ENCODE peak calls at places on chromosomes 16 and 17, in four cellular contexts. One of them, this sample, is unnamed.

GRCh38 chr17:63537991-63538692 is 12.1 kb upstream of the DCAF7 start:
- DNase-seq in mesenchymal stem cell: no peak
- DNase-seq in IMR-90: no peak
- DNase-seq in H9: peak; percentile 64
- DNase-seq in this sample: no peak

GRCh38 chr17:37179893-37180292 is 195.9 kb upstream of the C17orf78 start:
- DNase-seq in mesenchymal stem cell: peak; percentile 71
- DNase-seq in IMR-90: peak; percentile 87
- DNase-seq in H9: no peak
- DNase-seq in this sample: peak; percentile 43

GRCh38 chr17:78411241-78411855 is 32.9 kb downstream of the PGS1 start:
- DNase-seq in mesenchymal stem cell: peak; percentile 74
- DNase-seq in IMR-90: no peak
- DNase-seq in H9: no peak
- DNase-seq in this sample: no peak

GRCh38 chr16:84350611-84351400 is 17.5 kb upstream of the ATP2C2 start:
- DNase-seq in mesenchymal stem cell: no peak
- DNase-seq in IMR-90: no peak
- DNase-seq in H9: no peak
- DNase-seq in this sample: no peak

GRCh38 chr17:39655105-39655504 is 10.0 kb upstream of the TCAP start:
- DNase-seq in mesenchymal stem cell: no peak
- DNase-seq in IMR-90: no peak
- DNase-seq in H9: no peak
- DNase-seq in this sample: no peak

GRCh38 chr17:47649972-47650524 is 329 bp downstream of the KPNB1 start:
- DNase-seq in mesenchymal stem cell: no peak
- DNase-seq in IMR-90: no peak
- DNase-seq in H9: no peak
- DNase-seq in this sample: peak; percentile 77

GRCh38 chr17:78474631-78475146 is 96.2 kb downstream of the PGS1 start:
- DNase-seq in mesenchymal stem cell: no peak
- DNase-seq in IMR-90: no peak
- DNase-seq in H9: no peak
- DNase-seq in this sample: no peak

GRCh38 chr16:55542459-55543082 is 23.9 kb upstream of the CAPNS2 start:
- DNase-seq in mesenchymal stem cell: peak; percentile 74
- DNase-seq in IMR-90: peak; percentile 72
- DNase-seq in H9: no peak
- DNase-seq in this sample: no peak

GRCh38 chr17:56502120-56502519 is 91.4 kb upstream of the NOG start:
- DNase-seq in mesenchymal stem cell: no peak
- DNase-seq in IMR-90: no peak
- DNase-seq in H9: no peak
- DNase-seq in this sample: no peak

GRCh38 chr16:49523435-49524159 is 150.0 kb downstream of the C16orf78 start:
- DNase-seq in mesenchymal stem cell: no peak
- DNase-seq in IMR-90: no peak
- DNase-seq in H9: no peak
- DNase-seq in this sample: no peak

GRCh38 chr17:76075364-76076099 is 951 bp downstream of the GALR2 start:
- DNase-seq in mesenchymal stem cell: peak; percentile 30
- DNase-seq in IMR-90: no peak
- DNase-seq in H9: peak; percentile 79
- DNase-seq in this sample: peak; percentile 57

GRCh38 chr16:15435216-15435864 is 952 bp downstream of the BMERB1 start:
- DNase-seq in mesenchymal stem cell: peak; percentile 68
- DNase-seq in IMR-90: no peak
- DNase-seq in H9: no peak
- DNase-seq in this sample: peak; percentile 8

GRCh38 chr17:1312261-1312870 is 32.9 kb downstream of the TRARG1 start:
- DNase-seq in mesenchymal stem cell: peak; percentile 18
- DNase-seq in IMR-90: no peak
- DNase-seq in H9: peak; percentile 78
- DNase-seq in this sample: peak; percentile 72

GRCh38 chr17:41284043-41284442 is 8.5 kb downstream of the KRTAP9-7 start:
- DNase-seq in mesenchymal stem cell: no peak
- DNase-seq in IMR-90: peak; percentile 41
- DNase-seq in H9: no peak
- DNase-seq in this sample: peak; percentile 16

DNA sequence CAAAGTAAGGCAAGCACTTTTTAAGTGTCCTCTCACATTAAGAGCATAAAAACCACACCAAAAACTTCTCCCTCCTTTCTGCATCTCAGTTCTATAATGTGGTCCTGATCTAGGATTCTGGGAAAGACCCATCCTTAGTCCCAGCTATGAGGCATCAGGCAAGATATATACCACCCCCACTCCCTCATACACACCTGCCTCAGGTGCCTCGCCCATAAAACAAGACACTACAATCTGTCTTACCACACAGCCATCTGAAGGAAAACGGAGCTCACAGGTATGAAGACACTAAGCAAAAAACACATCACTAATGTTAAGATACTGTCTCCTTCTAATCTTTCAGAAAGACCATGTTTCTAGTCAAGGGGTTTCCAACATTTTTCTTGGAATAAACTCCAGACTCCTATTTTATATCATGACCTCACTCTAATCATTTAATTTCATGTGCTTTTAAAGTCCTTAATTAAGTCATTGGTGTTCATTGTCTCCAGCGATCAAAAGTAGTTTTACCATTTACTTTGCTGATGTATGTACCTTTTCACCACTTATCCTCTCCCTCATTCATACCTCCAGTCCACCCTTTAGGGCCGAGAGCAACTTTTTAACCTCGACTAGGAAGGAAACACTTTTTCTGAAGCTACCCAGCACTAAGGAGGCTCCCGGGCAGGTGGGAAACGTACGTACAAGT is 1.1 kb downstream of the MAP3K14 start:
- DNase-seq in mesenchymal stem cell: no peak
- DNase-seq in IMR-90: no peak
- DNase-seq in H9: no peak
- DNase-seq in this sample: no peak
- H3K4me2 ChIP-seq in mesenchymal stem cell: peak overlapping the region; percentile 83
- H3K4me2 ChIP-seq in IMR-90: peak overlapping the region; percentile 99
- H3K4me2 ChIP-seq in H9: peak overlapping the region; percentile 92
- H3K4me2 ChIP-seq in this sample: peak overlapping the region; percentile 10

DNA sequence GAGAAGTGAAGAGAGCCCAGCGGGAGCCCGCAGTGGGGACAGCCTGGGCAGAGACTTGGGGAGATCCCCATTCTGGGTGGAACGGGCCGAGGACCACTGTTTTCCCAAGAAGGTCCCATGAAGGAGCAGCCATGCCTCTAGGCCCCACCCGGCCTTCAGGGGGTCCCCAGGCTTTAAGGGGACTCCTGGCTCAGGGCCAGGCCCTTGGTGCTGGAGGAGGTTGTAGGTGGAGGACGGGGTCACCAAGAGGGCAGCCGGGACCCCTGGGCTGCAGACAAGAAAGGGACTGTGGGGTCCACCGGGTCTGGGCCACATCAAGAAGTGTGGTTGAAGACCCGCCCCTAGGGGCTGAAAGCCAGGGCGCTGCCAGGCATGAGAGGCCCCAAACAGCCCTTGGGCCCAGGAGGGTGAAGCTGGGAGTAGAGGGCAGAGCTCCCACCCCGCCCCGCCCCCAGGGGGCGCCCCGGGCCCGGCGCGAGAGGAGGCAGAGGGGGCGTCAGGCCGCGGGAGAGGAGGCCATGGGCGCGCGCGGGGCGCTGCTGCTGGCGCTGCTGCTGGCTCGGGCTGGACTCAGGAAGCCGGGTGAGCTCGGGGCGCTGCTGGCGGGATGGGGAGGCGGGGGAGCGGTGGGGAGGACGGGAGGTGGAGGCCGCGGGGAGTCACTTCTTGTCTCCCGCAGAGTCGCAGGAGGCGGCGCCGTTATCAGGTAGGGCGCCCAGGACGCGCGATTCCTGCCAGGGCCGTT is at the start of gene PRSS21:
- DNase-seq in mesenchymal stem cell: no peak
- DNase-seq in IMR-90: no peak
- DNase-seq in H9: peak; percentile 64
- DNase-seq in this sample: no peak
- H4K8ac ChIP-seq in mesenchymal stem cell: no peak within 1 kb of the TSS
- H4K8ac ChIP-seq in IMR-90: no peak within 1 kb of the TSS
- H4K8ac ChIP-seq in H9: no peak within 1 kb of the TSS
- H4K8ac ChIP-seq in this sample: no peak within 1 kb of the TSS

GRCh38 chr17:59752922-59753321 is 45.5 kb downstream of the VMP1 start:
- DNase-seq in mesenchymal stem cell: no peak
- DNase-seq in IMR-90: no peak
- DNase-seq in H9: no peak
- DNase-seq in this sample: no peak

GRCh38 chr17:59753522-59754467 is 46.3 kb downstream of the VMP1 start:
- DNase-seq in mesenchymal stem cell: peak; percentile 90
- DNase-seq in IMR-90: peak; percentile 93
- DNase-seq in H9: no peak
- DNase-seq in this sample: peak; percentile 85

GRCh38 chr17:59754547-59754946 is 47.1 kb downstream of the VMP1 start:
- DNase-seq in mesenchymal stem cell: peak; percentile 96
- DNase-seq in IMR-90: peak; percentile 98
- DNase-seq in H9: no peak
- DNase-seq in this sample: peak; percentile 64

GRCh38 chr17:59751955-59752413 is 44.5 kb downstream of the VMP1 start:
- DNase-seq in mesenchymal stem cell: no peak
- DNase-seq in IMR-90: no peak
- DNase-seq in H9: no peak
- DNase-seq in this sample: no peak

GRCh38 chr17:59752446-59752845 is 45.0 kb downstream of the VMP1 start:
- DNase-seq in mesenchymal stem cell: no peak
- DNase-seq in IMR-90: peak; percentile 56
- DNase-seq in H9: no peak
- DNase-seq in this sample: no peak
- H3K4me2 ChIP-seq in mesenchymal stem cell: no peak overlapping the region
- H3K4me2 ChIP-seq in IMR-90: peak overlapping the region; percentile 15
- H3K4me2 ChIP-seq in H9: no peak overlapping the region
- H3K4me2 ChIP-seq in this sample: no peak overlapping the region

DNA sequence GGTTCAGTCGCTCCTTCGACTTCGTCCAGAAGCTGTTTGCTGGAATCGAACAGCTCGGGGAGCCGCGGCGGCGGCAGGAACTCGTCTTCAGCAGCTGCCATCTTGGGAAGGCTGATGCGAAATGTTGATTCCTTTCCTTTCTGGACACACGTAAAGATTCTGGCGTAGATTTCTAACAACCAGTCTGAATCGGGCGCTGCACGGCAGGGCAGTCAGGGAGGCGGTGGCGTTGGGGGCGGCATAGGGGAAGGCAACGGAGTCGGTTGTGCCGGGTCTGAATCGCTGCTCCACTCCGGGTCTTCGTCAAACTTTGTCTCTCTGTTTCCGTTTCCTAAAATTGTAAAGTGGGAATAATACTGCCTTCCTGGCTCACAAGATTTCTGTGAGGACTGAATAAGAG is 30.3 kb downstream of the TEX14 start:
- DNase-seq in mesenchymal stem cell: no peak
- DNase-seq in IMR-90: no peak
- DNase-seq in H9: no peak
- DNase-seq in this sample: no peak
- H4K8ac ChIP-seq in mesenchymal stem cell: no peak overlapping the region
- H4K8ac ChIP-seq in IMR-90: no peak overlapping the region
- H4K8ac ChIP-seq in H9: no peak overlapping the region
- H4K8ac ChIP-seq in this sample: no peak overlapping the region

GRCh38 chr17:10130733-10131132 is 67.7 kb downstream of the GAS7 start:
- DNase-seq in mesenchymal stem cell: no peak
- DNase-seq in IMR-90: peak; percentile 42
- DNase-seq in H9: no peak
- DNase-seq in this sample: no peak

GRCh38 chr17:10139560-10139959 is 58.8 kb downstream of the GAS7 start:
- DNase-seq in mesenchymal stem cell: peak; percentile 63
- DNase-seq in IMR-90: no peak
- DNase-seq in H9: no peak
- DNase-seq in this sample: no peak

GRCh38 chr17:10135539-10136257 is 62.7 kb downstream of the GAS7 start:
- DNase-seq in mesenchymal stem cell: peak; percentile 90
- DNase-seq in IMR-90: peak; percentile 56
- DNase-seq in H9: no peak
- DNase-seq in this sample: no peak

GRCh38 chr17:10141436-10141835 is 57.0 kb downstream of the GAS7 start:
- DNase-seq in mesenchymal stem cell: no peak
- DNase-seq in IMR-90: no peak
- DNase-seq in H9: no peak
- DNase-seq in this sample: no peak

DNA sequence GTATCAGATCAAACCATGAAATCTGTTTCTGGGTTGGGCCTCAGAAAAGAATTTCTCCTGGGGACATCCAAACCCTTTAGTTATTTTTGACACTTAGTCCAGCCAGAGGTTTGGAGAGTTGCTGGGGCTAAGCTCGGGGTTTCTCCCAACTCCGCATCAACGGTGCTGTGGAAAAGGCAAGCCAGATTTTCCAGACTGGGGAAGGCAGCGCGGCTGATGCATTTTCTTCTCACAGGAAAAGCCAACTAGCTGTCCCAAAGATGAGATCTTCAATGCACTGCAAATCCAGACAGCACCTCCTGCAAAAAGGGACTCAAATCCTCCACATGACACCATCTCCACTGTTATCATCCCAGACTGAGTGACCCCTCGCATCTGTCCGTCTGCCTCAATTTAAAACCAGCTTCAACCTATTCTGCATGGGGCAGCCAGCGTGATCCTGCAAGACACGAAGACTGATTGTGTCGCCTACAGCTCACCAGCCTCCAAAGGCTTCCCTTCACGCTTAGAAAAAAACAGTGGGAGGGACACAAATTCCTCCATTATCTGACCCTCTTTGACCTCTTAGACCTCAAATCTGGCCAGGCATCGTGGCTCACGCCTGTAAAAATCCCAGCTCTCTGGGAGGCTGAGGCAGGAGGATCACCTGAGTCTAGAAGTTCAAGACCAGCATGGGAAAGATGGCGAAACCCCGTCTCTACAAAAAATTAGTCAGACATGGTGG is 62.0 kb downstream of the GAS7 start:
- DNase-seq in mesenchymal stem cell: no peak
- DNase-seq in IMR-90: no peak
- DNase-seq in H9: no peak
- DNase-seq in this sample: no peak
- H3K4me2 ChIP-seq in mesenchymal stem cell: peak overlapping the region; percentile 24
- H3K4me2 ChIP-seq in IMR-90: peak overlapping the region; percentile 36
- H3K4me2 ChIP-seq in H9: no peak overlapping the region
- H3K4me2 ChIP-seq in this sample: no peak overlapping the region

GRCh38 chr17:57874434-57875108 is 24.7 kb upstream of the MRPS23 start:
- DNase-seq in mesenchymal stem cell: peak; percentile 97
- DNase-seq in IMR-90: peak; percentile 95
- DNase-seq in H9: peak; percentile 97
- DNase-seq in this sample: peak; percentile 98
- H4K8ac ChIP-seq in mesenchymal stem cell: peak overlapping the region; percentile 97
- H4K8ac ChIP-seq in IMR-90: peak overlapping the region; percentile 80
- H4K8ac ChIP-seq in H9: no peak overlapping the region
- H4K8ac ChIP-seq in this sample: no peak overlapping the region

DNA sequence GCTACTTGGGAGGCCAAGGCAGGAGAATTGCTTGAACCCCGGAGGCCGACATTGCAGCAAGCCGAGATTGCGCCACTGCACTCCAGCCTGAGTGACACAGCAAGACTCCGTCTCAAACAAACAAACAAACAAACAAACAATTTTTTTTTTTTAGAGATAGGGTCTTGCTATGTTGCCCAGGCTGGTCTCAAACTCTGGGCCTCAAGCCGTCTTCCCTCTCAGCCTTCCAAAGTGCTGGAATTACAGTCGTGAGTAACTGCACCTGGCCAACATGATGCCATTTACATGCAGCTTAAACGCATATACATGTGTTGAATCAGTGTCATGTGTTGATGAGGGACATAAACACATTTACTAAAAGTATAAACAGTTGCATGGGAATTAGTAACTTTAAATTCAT is 2.0 kb upstream of the SLFN5 start:
- DNase-seq in mesenchymal stem cell: no peak
- DNase-seq in IMR-90: no peak
- DNase-seq in H9: no peak
- DNase-seq in this sample: no peak
- H3K4me2 ChIP-seq in mesenchymal stem cell: no peak overlapping the region
- H3K4me2 ChIP-seq in IMR-90: no peak overlapping the region
- H3K4me2 ChIP-seq in H9: no peak overlapping the region
- H3K4me2 ChIP-seq in this sample: no peak overlapping the region

This sample was measured in mesendoderm.